ENCODE peak calls at places on chromosomes 6 and 20, in eight cellular contexts. H is ovary, V is HCT116, G is suprapubic skin, Q is NB4, M is A549, K is uterus, B is IMR-90. T is an unnamed sample.

GRCh38 chr6:37168809-37169457 is 1.0 kb upstream of the PIM1 start:
- DNase-seq in H (no peak), V (no peak), G (no peak), Q (no peak), M (peak; percentile 63), K (no peak), B (no peak), T (no peak)

GRCh38 chr6:113879186-113880096 is 22.3 kb downstream of the MARCKS start:
- DNase-seq in H (peak; percentile 30), V (peak; percentile 68), G (no peak), Q (peak; percentile 60), M (peak; percentile 48), K (peak; percentile 55), B (peak; percentile 83), T (peak; percentile 49)

GRCh38 chr6:88810089-88810488 is 153.3 kb downstream of the RNGTT start:
- DNase-seq in H (no peak), V (no peak), G (no peak), Q (no peak), M (no peak), K (no peak), B (no peak), T (no peak)

GRCh38 chr6:52574709-52575489 is 2.0 kb downstream of the TRAM2 start:
- DNase-seq in H (no peak), V (no peak), G (no peak), Q (peak; percentile 78), M (no peak), K (no peak), B (no peak), T (no peak)

GRCh38 chr6:156589281-156589680 is 187.9 kb upstream of the ARID1B start:
- DNase-seq in H (no peak), V (no peak), G (no peak), Q (no peak), M (no peak), K (no peak), B (peak; percentile 67), T (no peak)

GRCh38 chr20:45951474-45951873 is 17.0 kb downstream of the PCIF1 start:
- DNase-seq in H (no peak), V (no peak), G (no peak), Q (no peak), M (no peak), K (no peak), B (no peak), T (no peak)

GRCh38 chr6:14286634-14287428 is 169.3 kb downstream of the CD83 start:
- DNase-seq in H (no peak), V (no peak), G (no peak), Q (no peak), M (no peak), K (no peak), B (no peak), T (no peak)

GRCh38 chr6:39102024-39102820 is 12.8 kb downstream of the SAYSD1 start:
- DNase-seq in H (no peak), V (no peak), G (no peak), Q (peak; percentile 29), M (no peak), K (no peak), B (peak; percentile 84), T (no peak)

GRCh38 chr20:5001174-5002076 is at the start of gene SLC23A2:
- DNase-seq in H (peak; percentile 59), V (no peak), G (no peak), Q (peak; percentile 73), M (peak; percentile 66), K (peak; percentile 16), B (no peak), T (peak; percentile 49)

GRCh38 chr6:32196682-32197616 is 4.5 kb upstream of the GPSM3 start:
- DNase-seq in H (peak; percentile 75), V (no peak), G (no peak), Q (no peak), M (no peak), K (peak; percentile 64), B (peak; percentile 12), T (no peak)

GRCh38 chr20:57287901-57288300 is 21.5 kb upstream of the BMP7 start:
- DNase-seq in H (no peak), V (no peak), G (no peak), Q (no peak), M (no peak), K (no peak), B (no peak), T (no peak)

GRCh38 chr6:77326029-77326428 is 137.3 kb downstream of the HTR1B start:
- DNase-seq in H (no peak), V (no peak), G (no peak), Q (no peak), M (no peak), K (no peak), B (peak; percentile 47), T (no peak)

GRCh38 chr6:135675862-135676261 is 175.6 kb upstream of the PDE7B start:
- DNase-seq in H (no peak), V (peak; percentile 23), G (no peak), Q (peak; percentile 62), M (peak; percentile 17), K (no peak), B (peak; percentile 41), T (no peak)

GRCh38 chr20:62921119-62921687 is 5.1 kb downstream of the DIDO1 start:
- DNase-seq in H (no peak), V (peak; percentile 49), G (peak; percentile 80), Q (peak; percentile 62), M (peak; percentile 82), K (no peak), B (peak; percentile 53), T (peak; percentile 81)

GRCh38 chr6:113632220-113632864 is 224.8 kb upstream of the MARCKS start:
- DNase-seq in H (no peak), V (peak; percentile 65), G (no peak), Q (no peak), M (peak; percentile 41), K (no peak), B (peak; percentile 88), T (peak; percentile 62)

GRCh38 chr6:158154816-158155215 is 13.2 kb downstream of the SERAC1 start:
- DNase-seq in H (no peak), V (no peak), G (no peak), Q (no peak), M (no peak), K (no peak), B (no peak), T (no peak)

GRCh38 chr6:44505751-44506150 is 118.2 kb downstream of the CDC5L start:
- DNase-seq in H (no peak), V (no peak), G (no peak), Q (no peak), M (no peak), K (no peak), B (no peak), T (no peak)

GRCh38 chr20:35908007-35908406 is 46.3 kb downstream of the SCAND1 start:
- DNase-seq in H (no peak), V (no peak), G (no peak), Q (no peak), M (no peak), K (no peak), B (no peak), T (no peak)

GRCh38 chr6:57040011-57040410 is 6.5 kb upstream of the KIAA1586 start:
- DNase-seq in H (no peak), V (peak; percentile 19), G (no peak), Q (peak; percentile 55), M (peak; percentile 5), K (no peak), B (no peak), T (no peak)

GRCh38 chr20:40489886-40490285 is 199.2 kb downstream of the MAFB start:
- DNase-seq in H (no peak), V (no peak), G (no peak), Q (no peak), M (no peak), K (no peak), B (no peak), T (no peak)

DNA sequence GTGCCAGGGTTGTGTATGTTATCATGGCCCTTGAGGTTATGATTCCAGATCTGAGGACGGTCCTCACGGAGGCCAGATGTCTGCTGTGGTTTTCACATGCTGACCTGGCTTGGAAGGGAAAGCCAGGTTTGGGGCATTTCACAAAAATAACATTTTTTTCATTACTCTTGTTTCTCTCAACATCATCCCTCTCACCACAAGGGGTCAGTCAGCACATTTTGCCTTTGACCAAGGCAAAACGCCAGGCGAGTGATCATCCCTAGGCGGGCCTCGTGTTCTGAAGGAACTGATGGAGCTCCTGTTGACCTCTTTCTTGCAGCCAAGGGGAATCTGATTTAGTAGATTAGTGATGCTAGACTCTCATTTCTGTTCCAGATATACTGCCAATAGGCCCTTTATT is 133.5 kb downstream of the TBC1D7 start:
- DNase-seq in H (no peak), V (peak; percentile 21), G (no peak), Q (peak; percentile 60), M (peak; percentile 55), K (no peak), B (peak; percentile 65), T (peak; percentile 40)
- TF ChIP-seq POLR2A in H (no peak), V (no peak), G (no peak), Q (no peak), M (no peak), K (no peak), B (no peak), T (no peak)

DNA sequence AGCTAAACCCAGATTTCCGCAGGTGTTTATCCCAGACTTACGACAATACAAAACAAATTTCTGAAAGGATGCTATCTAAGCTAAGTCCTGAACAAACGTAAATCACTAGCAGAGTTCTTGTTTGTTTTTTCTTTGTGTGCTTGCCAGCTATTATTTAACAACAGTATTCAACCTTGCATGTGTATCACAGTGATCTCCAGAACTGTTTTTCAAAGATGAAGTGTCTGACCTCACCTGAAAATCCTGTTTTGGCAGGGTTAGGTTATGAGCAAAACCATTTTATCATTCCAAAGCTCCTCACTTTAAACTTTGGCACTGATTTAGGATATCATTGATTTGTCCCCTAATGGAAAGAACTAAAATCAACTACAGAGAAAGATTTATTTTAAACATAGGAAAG is 20.6 kb upstream of the BMP5 start:
- DNase-seq in H (no peak), V (no peak), G (no peak), Q (no peak), M (no peak), K (no peak), B (no peak), T (no peak)
- TF ChIP-seq POLR2A in H (no peak), V (no peak), G (no peak), Q (no peak), M (no peak), K (no peak), B (no peak), T (no peak)

GRCh38 chr6:147548930-147549475 is 40.5 kb downstream of the SAMD5 start:
- DNase-seq in H (no peak), V (no peak), G (no peak), Q (no peak), M (no peak), K (no peak), B (no peak), T (no peak)
- TF ChIP-seq POLR2A in H (no peak), V (no peak), G (no peak), Q (no peak), M (no peak), K (no peak), B (no peak), T (no peak)

DNA sequence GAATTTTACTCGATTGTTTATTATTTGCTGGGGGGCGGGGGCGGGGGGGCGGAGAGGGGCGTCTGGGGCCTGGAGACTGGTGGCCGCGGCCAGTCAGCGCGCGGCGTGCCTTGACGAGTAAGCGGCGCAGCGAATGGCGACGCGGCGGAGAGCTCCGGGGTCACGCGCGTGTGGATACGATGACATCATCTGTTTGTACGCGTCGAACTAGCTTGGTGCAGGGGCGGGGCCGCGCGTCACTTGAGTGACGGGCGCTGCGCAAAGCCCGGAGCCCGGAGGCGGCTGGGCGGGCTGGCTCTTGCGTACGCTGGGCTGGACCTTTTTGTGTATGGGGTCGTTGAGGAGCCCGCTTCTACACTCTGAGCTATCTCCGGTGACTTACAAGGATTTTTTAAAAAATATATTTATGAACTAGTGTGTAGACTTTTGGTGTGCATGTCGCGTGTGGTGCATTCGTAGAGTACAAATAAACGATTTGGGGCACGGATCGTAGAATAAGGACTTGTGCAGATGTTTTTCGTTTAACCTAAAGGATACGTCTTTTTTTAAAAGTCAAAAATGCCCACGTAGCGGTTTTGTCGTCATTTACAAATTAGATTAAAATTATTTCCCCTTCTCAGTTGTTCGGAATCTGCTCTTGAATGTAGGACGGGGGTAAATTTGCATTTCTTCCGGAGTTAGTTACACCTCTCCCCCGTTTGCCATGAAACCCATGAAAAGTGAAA is 2.2 kb upstream of the FOXO3 start:
- DNase-seq in H (peak; percentile 98), V (peak; percentile 97), G (peak; percentile 99), Q (peak; percentile 100), M (peak; percentile 65), K (peak; percentile 99), B (peak; percentile 99), T (peak; percentile 99)
- TF ChIP-seq POLR2A in H (peak; percentile 76), V (no peak), G (no peak), Q (no peak), M (no peak), K (peak; percentile 81), B (no peak), T (peak; percentile 73)